ENCODE peak calls at places on chromosomes 7 and 10, in seven cellular contexts. M, H, U, S, K, L and V are unnamed samples. For H3K36me3, the result is how much of the 10 kb centered on the place peaks cover.

GRCh38 chr10:123398756-123399155 is 244.6 kb downstream of the BUB3 start:
- DNase-seq in H (no peak), S (no peak), K (no peak), L (no peak), U (no peak), M (no peak), V (no peak)

GRCh38 chr10:73859441-73860049 is 14.8 kb downstream of the CAMK2G start:
- DNase-seq in U (peak), S (no peak), L (no peak), M (no peak), K (no peak), H (no peak), V (no peak)

GRCh38 chr10:79981356-79981672 is 32.4 kb upstream of the SFTPD start:
- DNase-seq in K (no peak), L (no peak), S (no peak), H (no peak), M (no peak), U (no peak), V (peak)

GRCh38 chr7:83427929-83428328 is 221.0 kb downstream of the SEMA3E start:
- DNase-seq in K (no peak), H (peak), L (no peak), S (no peak), M (peak), U (no peak), V (no peak)

GRCh38 chr7:45089314-45089891 is 634 bp upstream of the NACAD start:
- DNase-seq in K (peak), H (peak), S (peak), L (peak), M (peak), U (peak), V (peak)

GRCh38 chr10:43262043-43262901 is 4.6 kb downstream of the RASGEF1A start:
- DNase-seq in L (peak), S (peak), U (no peak), M (no peak), K (no peak), H (no peak), V (no peak)

GRCh38 chr7:75977741-75978140 is 16.7 kb downstream of the TMEM120A start:
- DNase-seq in L (no peak), M (no peak), U (no peak), S (no peak), H (no peak), K (no peak), V (peak)

GRCh38 chr10:34548466-34548865 is 266.6 kb downstream of the PARD3 start:
- DNase-seq in L (no peak), M (no peak), S (no peak), K (no peak), H (no peak), U (no peak), V (no peak)

GRCh38 chr7:134907000-134907399 is 79.3 kb upstream of the AGBL3 start:
- DNase-seq in L (no peak), U (no peak), S (no peak), H (no peak), K (no peak), M (no peak), V (no peak)
- H3K36me3 ChIP-seq in L (under half), U (under half), S (under half), H (under half), K (under half), M (under half), V (under half)

DNA sequence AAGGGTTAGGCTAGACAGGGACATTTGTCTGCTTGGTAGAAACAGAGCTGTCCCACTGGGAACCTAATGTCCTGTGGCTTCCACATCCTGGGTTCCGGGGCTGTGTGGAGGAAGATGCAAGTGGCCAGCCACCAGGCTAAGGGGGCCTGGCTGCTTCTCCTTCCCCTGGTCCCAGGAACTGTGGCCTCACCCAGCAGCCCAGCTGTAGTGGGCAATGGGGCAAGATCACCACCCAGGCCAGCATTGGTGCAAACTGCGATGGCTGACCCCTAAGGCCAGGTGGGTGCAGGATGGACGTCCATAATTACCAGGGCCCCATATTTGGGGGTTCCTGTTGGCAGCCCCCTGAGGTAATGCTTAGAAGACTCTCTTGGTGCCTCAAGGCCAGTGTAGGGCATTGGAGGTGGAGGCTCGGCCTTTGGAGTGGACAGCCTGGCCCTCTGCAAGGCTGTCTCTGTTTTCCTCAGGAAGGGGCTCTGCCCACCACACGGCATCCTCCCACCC is 226.7 kb downstream of the TCF7L2 start:
- DNase-seq in K (no peak), H (no peak), S (no peak), M (no peak), U (no peak), L (no peak), V (no peak)
- H3K27ac ChIP-seq in K (no peak), H (no peak), S (no peak), M (no peak), U (no peak), L (no peak), V (peak)

DNA sequence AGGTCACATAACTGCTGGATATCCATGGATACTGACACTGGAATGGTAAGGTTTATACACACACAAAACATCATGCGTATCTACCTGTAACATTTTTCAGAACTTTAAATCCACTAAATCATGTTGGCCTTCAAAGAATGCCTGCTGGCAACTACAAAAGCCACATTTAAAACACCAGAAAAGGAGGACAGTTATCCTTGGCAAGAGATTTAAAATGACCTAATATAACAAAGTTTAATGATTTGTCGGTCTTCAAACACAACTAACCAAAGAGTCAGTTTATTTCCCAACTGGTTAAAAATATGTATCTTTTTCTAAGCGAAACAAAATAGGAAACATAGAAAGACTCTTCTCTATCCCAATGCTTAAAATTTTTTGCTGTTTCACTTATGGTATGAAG is 24.0 kb downstream of the WAPL start:
- DNase-seq in H (no peak), M (no peak), U (no peak), S (no peak), K (no peak), L (no peak), V (no peak)
- H3K36me3 ChIP-seq in H (under half), M (under half), U (under half), S (under half), K (half or more), L (half or more), V (under half)

GRCh38 chr10:29879862-29880261 is 179.5 kb downstream of the JCAD start:
- DNase-seq in S (no peak), K (no peak), H (no peak), M (no peak), U (no peak), L (no peak), V (no peak)
- H3K27ac ChIP-seq in S (no peak), K (no peak), H (no peak), M (no peak), U (no peak), L (no peak), V (peak)

GRCh38 chr7:41964354-41964753 is 261.5 kb upstream of the INHBA start:
- DNase-seq in H (no peak), S (no peak), K (no peak), L (no peak), U (no peak), M (no peak), V (no peak)
- H3K36me3 ChIP-seq in H (under half), S (under half), K (under half), L (under half), U (under half), M (under half), V (under half)

DNA sequence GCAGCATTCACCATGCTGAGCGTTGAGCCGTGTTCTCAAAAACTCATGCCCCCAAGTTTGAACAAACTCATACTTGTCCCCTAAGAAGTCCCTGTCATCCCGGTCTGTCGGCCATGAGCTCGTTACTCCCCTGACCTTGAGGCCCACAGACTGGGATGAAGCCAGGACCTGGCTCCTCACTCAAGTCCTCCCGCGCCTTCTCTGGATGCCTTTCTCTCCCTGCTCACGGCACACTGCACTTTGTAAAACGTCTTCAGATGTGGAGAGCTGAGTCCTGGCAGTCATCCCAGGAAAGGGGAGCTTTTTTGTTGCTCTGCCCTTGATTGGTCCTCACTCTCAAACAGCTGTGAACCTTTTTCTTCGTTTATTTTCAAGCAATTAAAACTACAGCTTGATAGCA is 110.8 kb downstream of the JAZF1 start:
- DNase-seq in M (no peak), H (no peak), L (no peak), S (peak), K (no peak), U (no peak), V (peak)
- H3K27ac ChIP-seq in M (no peak), H (no peak), L (peak), S (peak), K (no peak), U (no peak), V (peak)

DNA sequence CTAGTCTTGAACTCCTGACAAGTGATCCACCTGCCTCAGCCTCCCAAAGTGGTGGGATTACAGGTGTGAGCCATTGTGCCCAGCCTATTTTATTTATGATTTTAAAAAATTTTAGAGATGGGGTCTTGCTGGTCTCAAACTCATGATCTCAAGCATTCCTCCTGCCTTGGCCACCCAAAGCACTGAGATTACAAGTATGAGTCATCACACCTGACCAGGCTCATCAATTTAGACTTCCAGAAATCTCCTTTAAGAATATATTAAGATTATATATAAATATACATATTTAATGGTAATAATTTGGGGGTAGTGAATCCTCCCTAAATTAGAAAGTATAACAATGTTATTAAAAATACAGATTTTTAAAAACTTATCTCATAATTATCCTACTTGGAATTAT is 29.1 kb downstream of the LAMB1 start:
- DNase-seq in M (no peak), L (no peak), K (no peak), H (no peak), U (no peak), S (no peak), V (no peak)
- H3K36me3 ChIP-seq in M (half or more), L (under half), K (under half), H (half or more), U (under half), S (under half), V (under half)

DNA sequence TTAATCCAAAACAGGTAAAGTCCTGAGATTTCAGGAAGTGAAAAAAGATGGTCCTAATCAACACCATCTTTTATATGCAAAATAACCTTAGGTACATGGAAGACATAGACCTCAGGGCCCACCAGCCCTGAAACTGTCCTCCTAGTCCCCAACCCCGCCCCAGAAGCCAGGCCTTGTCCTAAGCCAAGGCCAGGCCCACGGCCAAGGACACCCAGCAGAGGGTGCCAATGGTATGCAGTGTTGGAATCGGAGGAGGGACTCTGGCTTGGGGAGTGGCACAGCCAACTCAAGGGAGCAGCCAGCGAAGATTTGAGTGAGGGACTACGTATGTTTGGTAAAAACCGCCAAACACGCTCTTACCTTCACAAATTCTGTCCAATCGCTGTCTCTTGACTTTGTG is 96.7 kb downstream of the ZRANB1 start:
- DNase-seq in K (no peak), L (no peak), S (no peak), U (no peak), H (no peak), M (peak), V (peak)
- H3K27ac ChIP-seq in K (no peak), L (no peak), S (peak), U (no peak), H (no peak), M (no peak), V (peak)